ENCODE peak calls at places on chromosomes 7 and 10, in eight cellular contexts. One of them, this sample, is unnamed.

GRCh38 chr10:120990831-120991230 is 139.7 kb downstream of the WDR11 start:
- DNase-seq in thoracic aorta: no peak
- DNase-seq in GM10248: no peak
- DNase-seq in omental fat pad: no peak
- DNase-seq in spleen: no peak
- DNase-seq in HFFc6: no peak
- DNase-seq in cardiac muscle cell: no peak
- DNase-seq in suprapubic skin: no peak
- DNase-seq in this sample: no peak

GRCh38 chr10:114874827-114875541 is 53.4 kb downstream of the FHIP2A start:
- DNase-seq in cardiac muscle cell: peak; percentile 73
- DNase-seq in suprapubic skin: no peak
- DNase-seq in GM10248: peak; percentile 28
- DNase-seq in thoracic aorta: no peak
- DNase-seq in spleen: peak; percentile 81
- DNase-seq in omental fat pad: no peak
- DNase-seq in HFFc6: no peak
- DNase-seq in this sample: no peak

GRCh38 chr10:42594246-42594650 is 44.1 kb downstream of the ZNF33B start:
- DNase-seq in omental fat pad: no peak
- DNase-seq in thoracic aorta: no peak
- DNase-seq in cardiac muscle cell: peak; percentile 91
- DNase-seq in suprapubic skin: no peak
- DNase-seq in spleen: no peak
- DNase-seq in GM10248: no peak
- DNase-seq in HFFc6: no peak
- DNase-seq in this sample: no peak

GRCh38 chr10:67306588-67307205 is 380.9 kb downstream of the LRRTM3 start:
- DNase-seq in GM10248: peak; percentile 15
- DNase-seq in HFFc6: no peak
- DNase-seq in cardiac muscle cell: peak; percentile 14
- DNase-seq in suprapubic skin: no peak
- DNase-seq in spleen: no peak
- DNase-seq in thoracic aorta: no peak
- DNase-seq in omental fat pad: no peak
- DNase-seq in this sample: no peak

GRCh38 chr7:99407849-99408346 is 499 bp downstream of the PDAP1 start:
- DNase-seq in omental fat pad: peak; percentile 71
- DNase-seq in HFFc6: peak; percentile 70
- DNase-seq in cardiac muscle cell: peak; percentile 82
- DNase-seq in GM10248: no peak
- DNase-seq in thoracic aorta: peak; percentile 77
- DNase-seq in spleen: no peak
- DNase-seq in suprapubic skin: peak; percentile 88
- DNase-seq in this sample: peak; percentile 27

GRCh38 chr10:86439544-86439943 is 72.9 kb upstream of the GRID1 start:
- DNase-seq in GM10248: no peak
- DNase-seq in spleen: no peak
- DNase-seq in HFFc6: peak; percentile 50
- DNase-seq in cardiac muscle cell: peak; percentile 94
- DNase-seq in suprapubic skin: peak; percentile 88
- DNase-seq in thoracic aorta: peak; percentile 62
- DNase-seq in omental fat pad: peak; percentile 85
- DNase-seq in this sample: no peak

GRCh38 chr7:92352009-92352408 is 95.3 kb upstream of the GATAD1 start:
- DNase-seq in cardiac muscle cell: no peak
- DNase-seq in omental fat pad: no peak
- DNase-seq in suprapubic skin: no peak
- DNase-seq in GM10248: no peak
- DNase-seq in thoracic aorta: no peak
- DNase-seq in HFFc6: no peak
- DNase-seq in spleen: no peak
- DNase-seq in this sample: no peak

GRCh38 chr7:16268821-16269768 is 152.2 kb downstream of the CRPPA start:
- DNase-seq in cardiac muscle cell: peak; percentile 65
- DNase-seq in suprapubic skin: no peak
- DNase-seq in thoracic aorta: no peak
- DNase-seq in GM10248: no peak
- DNase-seq in HFFc6: peak; percentile 48
- DNase-seq in omental fat pad: no peak
- DNase-seq in spleen: no peak
- DNase-seq in this sample: no peak

GRCh38 chr7:137981175-137981574 is 20.7 kb downstream of the CREB3L2 start:
- DNase-seq in omental fat pad: no peak
- DNase-seq in cardiac muscle cell: no peak
- DNase-seq in HFFc6: peak; percentile 45
- DNase-seq in spleen: no peak
- DNase-seq in thoracic aorta: no peak
- DNase-seq in suprapubic skin: no peak
- DNase-seq in GM10248: no peak
- DNase-seq in this sample: no peak

GRCh38 chr10:36506696-36507477 is 618.5 kb upstream of the ANKRD30A start:
- DNase-seq in omental fat pad: no peak
- DNase-seq in spleen: no peak
- DNase-seq in HFFc6: no peak
- DNase-seq in suprapubic skin: no peak
- DNase-seq in cardiac muscle cell: no peak
- DNase-seq in thoracic aorta: no peak
- DNase-seq in GM10248: no peak
- DNase-seq in this sample: no peak

GRCh38 chr7:138239244-138239643 is 163.0 kb downstream of the AKR1D1 start:
- DNase-seq in spleen: no peak
- DNase-seq in cardiac muscle cell: peak; percentile 39
- DNase-seq in GM10248: no peak
- DNase-seq in omental fat pad: no peak
- DNase-seq in HFFc6: no peak
- DNase-seq in suprapubic skin: no peak
- DNase-seq in thoracic aorta: no peak
- DNase-seq in this sample: no peak

GRCh38 chr10:43437141-43437860 is 390 bp downstream of the ZNF487 start:
- DNase-seq in spleen: no peak
- DNase-seq in omental fat pad: no peak
- DNase-seq in thoracic aorta: no peak
- DNase-seq in HFFc6: no peak
- DNase-seq in suprapubic skin: no peak
- DNase-seq in cardiac muscle cell: peak; percentile 13
- DNase-seq in GM10248: no peak
- DNase-seq in this sample: no peak

GRCh38 chr7:113730309-113730955 is 188.4 kb downstream of the PPP1R3A start:
- DNase-seq in thoracic aorta: no peak
- DNase-seq in GM10248: no peak
- DNase-seq in omental fat pad: no peak
- DNase-seq in HFFc6: no peak
- DNase-seq in spleen: no peak
- DNase-seq in suprapubic skin: no peak
- DNase-seq in cardiac muscle cell: peak; percentile 53
- DNase-seq in this sample: no peak

GRCh38 chr7:130986271-130986690 is 252.3 kb upstream of the KLF14 start:
- DNase-seq in spleen: no peak
- DNase-seq in omental fat pad: no peak
- DNase-seq in cardiac muscle cell: peak; percentile 63
- DNase-seq in HFFc6: no peak
- DNase-seq in thoracic aorta: no peak
- DNase-seq in GM10248: no peak
- DNase-seq in suprapubic skin: no peak
- DNase-seq in this sample: no peak

GRCh38 chr10:90857635-90858488 is at the start of gene HTR7:
- DNase-seq in HFFc6: peak; percentile 13
- DNase-seq in omental fat pad: peak; percentile 34
- DNase-seq in cardiac muscle cell: peak; percentile 69
- DNase-seq in suprapubic skin: peak; percentile 73
- DNase-seq in GM10248: peak; percentile 78
- DNase-seq in spleen: peak; percentile 89
- DNase-seq in thoracic aorta: no peak
- DNase-seq in this sample: peak; percentile 81

GRCh38 chr7:40698214-40698920 is 563.6 kb downstream of the SUGCT start:
- DNase-seq in spleen: no peak
- DNase-seq in suprapubic skin: no peak
- DNase-seq in HFFc6: peak; percentile 36
- DNase-seq in GM10248: no peak
- DNase-seq in omental fat pad: no peak
- DNase-seq in cardiac muscle cell: no peak
- DNase-seq in thoracic aorta: no peak
- DNase-seq in this sample: no peak

GRCh38 chr7:7138897-7139296 is 43.4 kb upstream of the C1GALT1 start:
- DNase-seq in spleen: no peak
- DNase-seq in HFFc6: no peak
- DNase-seq in suprapubic skin: no peak
- DNase-seq in thoracic aorta: no peak
- DNase-seq in GM10248: no peak
- DNase-seq in omental fat pad: no peak
- DNase-seq in cardiac muscle cell: no peak
- DNase-seq in this sample: no peak

GRCh38 chr7:29154076-29154475 is 7.7 kb upstream of the CPVL start:
- DNase-seq in cardiac muscle cell: no peak
- DNase-seq in spleen: no peak
- DNase-seq in GM10248: no peak
- DNase-seq in HFFc6: no peak
- DNase-seq in suprapubic skin: no peak
- DNase-seq in omental fat pad: no peak
- DNase-seq in thoracic aorta: no peak
- DNase-seq in this sample: no peak

DNA sequence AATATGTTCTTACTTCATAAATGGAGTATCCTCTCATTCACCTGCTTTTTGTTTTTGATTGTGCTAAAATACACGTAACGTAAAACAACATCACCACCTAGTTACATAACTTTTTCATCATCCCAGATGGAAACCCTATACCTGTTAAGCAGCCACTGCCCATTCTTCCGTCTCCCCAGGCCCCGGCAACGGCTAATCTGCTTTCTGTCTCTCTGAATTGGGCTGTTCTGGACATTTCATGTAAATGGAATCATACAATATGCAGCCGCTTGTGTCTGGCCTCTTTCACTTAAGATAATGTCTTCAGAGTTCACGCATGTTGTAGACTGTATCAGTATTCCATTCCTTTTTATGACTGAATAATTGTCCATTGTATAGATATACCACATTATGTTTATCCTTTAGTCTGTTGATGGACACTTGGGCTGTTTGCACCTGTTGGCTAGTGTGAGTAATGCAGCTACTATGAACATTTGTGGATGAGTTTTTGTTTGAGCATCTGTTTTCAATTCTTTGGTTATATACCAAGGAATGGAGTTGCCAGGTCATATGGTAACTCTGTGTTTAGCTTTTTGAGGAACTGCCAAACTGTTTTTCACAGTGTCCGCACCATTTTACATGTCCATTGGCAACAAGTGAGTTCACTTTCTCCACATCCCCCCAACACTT is 14.1 kb upstream of the SUN1 start:
- DNase-seq in cardiac muscle cell: peak; percentile 34
- DNase-seq in HFFc6: peak; percentile 70
- DNase-seq in omental fat pad: no peak
- DNase-seq in suprapubic skin: no peak
- DNase-seq in thoracic aorta: no peak
- DNase-seq in spleen: peak; percentile 54
- DNase-seq in GM10248: no peak
- DNase-seq in this sample: no peak
- TF ChIP-seq CTCF in cardiac muscle cell: peak; percentile 35
- TF ChIP-seq CTCF in HFFc6: peak; percentile 77
- TF ChIP-seq CTCF in omental fat pad: no peak
- TF ChIP-seq CTCF in suprapubic skin: peak; percentile 40
- TF ChIP-seq CTCF in thoracic aorta: peak; percentile 33
- TF ChIP-seq CTCF in spleen: no peak
- TF ChIP-seq CTCF in GM10248: no peak
- TF ChIP-seq CTCF in this sample: no peak

DNA sequence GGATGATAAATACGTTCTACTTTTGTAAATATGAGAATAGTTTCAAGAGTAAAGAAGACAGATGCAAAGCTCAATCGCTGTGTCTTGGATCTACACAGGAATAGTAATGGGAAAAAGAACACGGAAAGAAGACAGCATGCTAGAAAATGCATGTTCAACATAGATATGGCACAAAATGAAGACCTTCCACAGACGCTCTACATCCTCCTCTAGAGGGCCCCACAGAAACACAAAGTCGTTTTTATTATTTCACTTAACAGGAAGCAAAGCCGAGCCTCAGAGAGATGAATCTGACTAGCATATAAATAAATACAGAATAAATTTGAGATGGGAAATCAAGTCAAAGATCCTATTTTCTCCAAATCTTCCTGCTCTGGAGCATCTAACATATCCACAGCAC is 292.6 kb downstream of the PARD3 start:
- DNase-seq in GM10248: peak; percentile 29
- DNase-seq in suprapubic skin: no peak
- DNase-seq in cardiac muscle cell: peak; percentile 69
- DNase-seq in thoracic aorta: no peak
- DNase-seq in HFFc6: no peak
- DNase-seq in omental fat pad: no peak
- DNase-seq in spleen: no peak
- DNase-seq in this sample: no peak
- TF ChIP-seq CTCF in GM10248: peak; percentile 56
- TF ChIP-seq CTCF in suprapubic skin: no peak
- TF ChIP-seq CTCF in cardiac muscle cell: peak; percentile 59
- TF ChIP-seq CTCF in thoracic aorta: no peak
- TF ChIP-seq CTCF in HFFc6: peak; percentile 60
- TF ChIP-seq CTCF in omental fat pad: no peak
- TF ChIP-seq CTCF in spleen: peak; percentile 38
- TF ChIP-seq CTCF in this sample: no peak

DNA sequence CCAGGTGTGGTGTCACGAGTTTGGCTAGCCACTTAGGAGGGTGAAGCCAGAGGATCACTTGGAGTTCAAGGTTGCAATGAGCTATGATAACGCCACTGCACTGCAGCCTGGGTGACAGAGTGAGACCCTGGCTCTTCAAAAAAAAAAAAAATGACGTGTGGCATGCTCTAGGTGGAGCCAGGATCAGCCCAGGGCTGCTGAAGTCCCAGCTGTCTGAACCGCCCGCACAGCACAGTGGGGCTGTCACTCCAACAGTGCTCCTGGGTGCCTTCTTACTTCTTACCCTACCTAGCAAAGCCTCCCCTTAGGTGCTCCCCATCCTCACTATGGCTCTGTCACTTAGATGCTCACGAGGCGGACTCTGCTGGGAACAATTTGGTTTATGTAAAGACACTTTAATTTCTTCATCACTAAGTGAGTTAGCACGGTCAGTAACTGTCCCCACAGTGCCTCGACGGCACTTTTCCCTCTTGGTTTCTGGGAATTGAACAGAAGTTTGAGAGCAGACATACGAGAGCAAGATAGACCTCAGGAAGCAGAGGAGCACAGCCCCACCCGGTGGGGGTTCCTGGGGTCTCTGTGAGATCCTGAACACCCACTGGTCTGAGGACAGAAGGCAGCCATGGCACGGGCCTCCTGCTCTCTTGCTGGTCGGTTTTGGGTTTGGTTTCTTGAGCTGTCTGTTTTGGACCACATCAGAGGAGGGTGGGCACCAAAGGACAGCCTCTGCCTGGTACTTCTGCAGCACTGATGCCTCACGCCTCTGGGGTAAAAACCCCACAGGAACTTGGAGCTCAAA is 66.2 kb upstream of the BTBD16 start:
- DNase-seq in omental fat pad: no peak
- DNase-seq in HFFc6: no peak
- DNase-seq in GM10248: no peak
- DNase-seq in spleen: no peak
- DNase-seq in thoracic aorta: no peak
- DNase-seq in cardiac muscle cell: no peak
- DNase-seq in suprapubic skin: no peak
- DNase-seq in this sample: no peak
- TF ChIP-seq CTCF in omental fat pad: no peak
- TF ChIP-seq CTCF in HFFc6: peak; percentile 30
- TF ChIP-seq CTCF in GM10248: no peak
- TF ChIP-seq CTCF in spleen: no peak
- TF ChIP-seq CTCF in thoracic aorta: no peak
- TF ChIP-seq CTCF in cardiac muscle cell: no peak
- TF ChIP-seq CTCF in suprapubic skin: no peak
- TF ChIP-seq CTCF in this sample: no peak

GRCh38 chr7:79272938-79273337 is 180.5 kb downstream of the MAGI2 start:
- DNase-seq in thoracic aorta: no peak
- DNase-seq in spleen: no peak
- DNase-seq in suprapubic skin: no peak
- DNase-seq in omental fat pad: no peak
- DNase-seq in cardiac muscle cell: peak; percentile 82
- DNase-seq in GM10248: no peak
- DNase-seq in HFFc6: no peak
- DNase-seq in this sample: no peak
- TF ChIP-seq CTCF in thoracic aorta: no peak
- TF ChIP-seq CTCF in spleen: no peak
- TF ChIP-seq CTCF in suprapubic skin: no peak
- TF ChIP-seq CTCF in omental fat pad: no peak
- TF ChIP-seq CTCF in cardiac muscle cell: no peak
- TF ChIP-seq CTCF in GM10248: no peak
- TF ChIP-seq CTCF in HFFc6: no peak
- TF ChIP-seq CTCF in this sample: no peak